ENCODE peak calls at places on chromosomes 7 and 10, in ten cellular contexts. One of them, this sample, is unnamed.

GRCh38 chr10:14838582-14839304 is 637 bp downstream of the HSPA14 start:
- DNase-seq in psoas muscle: peak; percentile 66
- DNase-seq in stomach: peak; percentile 30
- DNase-seq in IMR-90: no peak
- DNase-seq in fibroblast of lung: peak; percentile 29
- DNase-seq in mucosa of descending colon: peak; percentile 72
- DNase-seq in hepatocyte: peak; percentile 58
- DNase-seq in ovary: peak; percentile 61
- DNase-seq in bronchial epithelial cell: peak; percentile 21
- DNase-seq in fibroblast of pulmonary artery: peak; percentile 16
- DNase-seq in this sample: peak; percentile 24

GRCh38 chr10:70541738-70542564 is 60.6 kb downstream of the PRF1 start:
- DNase-seq in psoas muscle: no peak
- DNase-seq in stomach: no peak
- DNase-seq in IMR-90: no peak
- DNase-seq in fibroblast of lung: no peak
- DNase-seq in mucosa of descending colon: no peak
- DNase-seq in hepatocyte: no peak
- DNase-seq in ovary: no peak
- DNase-seq in bronchial epithelial cell: no peak
- DNase-seq in fibroblast of pulmonary artery: no peak
- DNase-seq in this sample: no peak

GRCh38 chr10:97676770-97677581 is 10.1 kb downstream of the AVPI1 start:
- DNase-seq in psoas muscle: no peak
- DNase-seq in stomach: peak; percentile 41
- DNase-seq in IMR-90: peak; percentile 63
- DNase-seq in fibroblast of lung: peak; percentile 48
- DNase-seq in mucosa of descending colon: peak; percentile 45
- DNase-seq in hepatocyte: peak; percentile 78
- DNase-seq in ovary: peak; percentile 48
- DNase-seq in bronchial epithelial cell: peak; percentile 65
- DNase-seq in fibroblast of pulmonary artery: peak; percentile 71
- DNase-seq in this sample: peak; percentile 72

GRCh38 chr10:102229810-102230263 is 3.7 kb downstream of the ELOVL3 start:
- DNase-seq in psoas muscle: peak; percentile 92
- DNase-seq in stomach: peak; percentile 92
- DNase-seq in IMR-90: peak; percentile 65
- DNase-seq in fibroblast of lung: peak; percentile 53
- DNase-seq in mucosa of descending colon: peak; percentile 91
- DNase-seq in hepatocyte: peak; percentile 93
- DNase-seq in ovary: peak; percentile 84
- DNase-seq in bronchial epithelial cell: peak; percentile 73
- DNase-seq in fibroblast of pulmonary artery: peak; percentile 79
- DNase-seq in this sample: peak; percentile 87

GRCh38 chr10:90964781-90965462 is 44.0 kb upstream of the ANKRD1 start:
- DNase-seq in psoas muscle: no peak
- DNase-seq in stomach: no peak
- DNase-seq in IMR-90: no peak
- DNase-seq in fibroblast of lung: peak; percentile 21
- DNase-seq in mucosa of descending colon: no peak
- DNase-seq in hepatocyte: no peak
- DNase-seq in ovary: no peak
- DNase-seq in bronchial epithelial cell: no peak
- DNase-seq in fibroblast of pulmonary artery: no peak
- DNase-seq in this sample: no peak

GRCh38 chr10:85544956-85545355 is 821.6 kb downstream of the GRID1 start:
- DNase-seq in psoas muscle: no peak
- DNase-seq in stomach: no peak
- DNase-seq in IMR-90: no peak
- DNase-seq in fibroblast of lung: no peak
- DNase-seq in mucosa of descending colon: no peak
- DNase-seq in hepatocyte: no peak
- DNase-seq in ovary: no peak
- DNase-seq in bronchial epithelial cell: peak; percentile 89
- DNase-seq in fibroblast of pulmonary artery: no peak
- DNase-seq in this sample: peak; percentile 58

GRCh38 chr7:134891262-134892001 is 94.9 kb upstream of the AGBL3 start:
- DNase-seq in psoas muscle: peak; percentile 88
- DNase-seq in stomach: peak; percentile 38
- DNase-seq in IMR-90: peak; percentile 92
- DNase-seq in fibroblast of lung: peak; percentile 96
- DNase-seq in mucosa of descending colon: peak; percentile 37
- DNase-seq in hepatocyte: peak; percentile 89
- DNase-seq in ovary: peak; percentile 79
- DNase-seq in bronchial epithelial cell: peak; percentile 93
- DNase-seq in fibroblast of pulmonary artery: peak; percentile 99
- DNase-seq in this sample: peak; percentile 96

GRCh38 chr7:44438851-44439250 is 51.6 kb downstream of the NUDCD3 start:
- DNase-seq in psoas muscle: no peak
- DNase-seq in stomach: no peak
- DNase-seq in IMR-90: peak; percentile 43
- DNase-seq in fibroblast of lung: no peak
- DNase-seq in mucosa of descending colon: no peak
- DNase-seq in hepatocyte: peak; percentile 37
- DNase-seq in ovary: no peak
- DNase-seq in bronchial epithelial cell: no peak
- DNase-seq in fibroblast of pulmonary artery: no peak
- DNase-seq in this sample: peak; percentile 43

GRCh38 chr10:77927343-77928256 is 1.0 kb upstream of the DLG5 start:
- DNase-seq in psoas muscle: no peak
- DNase-seq in stomach: no peak
- DNase-seq in IMR-90: no peak
- DNase-seq in fibroblast of lung: peak; percentile 27
- DNase-seq in mucosa of descending colon: no peak
- DNase-seq in hepatocyte: peak; percentile 38
- DNase-seq in ovary: no peak
- DNase-seq in bronchial epithelial cell: no peak
- DNase-seq in fibroblast of pulmonary artery: no peak
- DNase-seq in this sample: no peak

GRCh38 chr10:3935141-3935540 is 150.1 kb upstream of the KLF6 start:
- DNase-seq in psoas muscle: no peak
- DNase-seq in stomach: no peak
- DNase-seq in IMR-90: peak; percentile 79
- DNase-seq in fibroblast of lung: peak; percentile 95
- DNase-seq in mucosa of descending colon: no peak
- DNase-seq in hepatocyte: peak; percentile 14
- DNase-seq in ovary: peak; percentile 68
- DNase-seq in bronchial epithelial cell: peak; percentile 70
- DNase-seq in fibroblast of pulmonary artery: peak; percentile 88
- DNase-seq in this sample: peak; percentile 56

GRCh38 chr10:47253651-47254375 is 46.2 kb upstream of the GDF10 start:
- DNase-seq in psoas muscle: peak; percentile 88
- DNase-seq in stomach: no peak
- DNase-seq in IMR-90: peak; percentile 41
- DNase-seq in fibroblast of lung: peak; percentile 67
- DNase-seq in mucosa of descending colon: no peak
- DNase-seq in hepatocyte: no peak
- DNase-seq in ovary: no peak
- DNase-seq in bronchial epithelial cell: no peak
- DNase-seq in fibroblast of pulmonary artery: peak; percentile 26
- DNase-seq in this sample: no peak

GRCh38 chr10:132696728-132697567 is 89.0 kb downstream of the NKX6-2 start:
- DNase-seq in psoas muscle: peak; percentile 45
- DNase-seq in stomach: no peak
- DNase-seq in IMR-90: no peak
- DNase-seq in fibroblast of lung: no peak
- DNase-seq in mucosa of descending colon: peak; percentile 28
- DNase-seq in hepatocyte: no peak
- DNase-seq in ovary: no peak
- DNase-seq in bronchial epithelial cell: no peak
- DNase-seq in fibroblast of pulmonary artery: no peak
- DNase-seq in this sample: no peak

GRCh38 chr7:94205529-94205928 is 189.2 kb upstream of the COL1A2 start:
- DNase-seq in psoas muscle: no peak
- DNase-seq in stomach: no peak
- DNase-seq in IMR-90: no peak
- DNase-seq in fibroblast of lung: no peak
- DNase-seq in mucosa of descending colon: no peak
- DNase-seq in hepatocyte: no peak
- DNase-seq in ovary: no peak
- DNase-seq in bronchial epithelial cell: no peak
- DNase-seq in fibroblast of pulmonary artery: peak; percentile 27
- DNase-seq in this sample: peak; percentile 8

GRCh38 chr7:32427769-32428291 is 62.4 kb downstream of the LSM5 start:
- DNase-seq in psoas muscle: peak; percentile 81
- DNase-seq in stomach: peak; percentile 42
- DNase-seq in IMR-90: peak; percentile 75
- DNase-seq in fibroblast of lung: peak; percentile 79
- DNase-seq in mucosa of descending colon: peak; percentile 75
- DNase-seq in hepatocyte: peak; percentile 93
- DNase-seq in ovary: peak; percentile 59
- DNase-seq in bronchial epithelial cell: peak; percentile 68
- DNase-seq in fibroblast of pulmonary artery: peak; percentile 88
- DNase-seq in this sample: peak; percentile 92

GRCh38 chr7:18040196-18040595 is 12.6 kb upstream of the PRPS1L1 start:
- DNase-seq in psoas muscle: no peak
- DNase-seq in stomach: no peak
- DNase-seq in IMR-90: peak; percentile 90
- DNase-seq in fibroblast of lung: peak; percentile 94
- DNase-seq in mucosa of descending colon: no peak
- DNase-seq in hepatocyte: no peak
- DNase-seq in ovary: no peak
- DNase-seq in bronchial epithelial cell: peak; percentile 55
- DNase-seq in fibroblast of pulmonary artery: peak; percentile 54
- DNase-seq in this sample: peak; percentile 29

GRCh38 chr7:119335405-119335804 is 937.6 kb upstream of the KCND2 start:
- DNase-seq in psoas muscle: no peak
- DNase-seq in stomach: no peak
- DNase-seq in IMR-90: no peak
- DNase-seq in fibroblast of lung: no peak
- DNase-seq in mucosa of descending colon: no peak
- DNase-seq in hepatocyte: no peak
- DNase-seq in ovary: no peak
- DNase-seq in bronchial epithelial cell: no peak
- DNase-seq in fibroblast of pulmonary artery: no peak
- DNase-seq in this sample: no peak

DNA sequence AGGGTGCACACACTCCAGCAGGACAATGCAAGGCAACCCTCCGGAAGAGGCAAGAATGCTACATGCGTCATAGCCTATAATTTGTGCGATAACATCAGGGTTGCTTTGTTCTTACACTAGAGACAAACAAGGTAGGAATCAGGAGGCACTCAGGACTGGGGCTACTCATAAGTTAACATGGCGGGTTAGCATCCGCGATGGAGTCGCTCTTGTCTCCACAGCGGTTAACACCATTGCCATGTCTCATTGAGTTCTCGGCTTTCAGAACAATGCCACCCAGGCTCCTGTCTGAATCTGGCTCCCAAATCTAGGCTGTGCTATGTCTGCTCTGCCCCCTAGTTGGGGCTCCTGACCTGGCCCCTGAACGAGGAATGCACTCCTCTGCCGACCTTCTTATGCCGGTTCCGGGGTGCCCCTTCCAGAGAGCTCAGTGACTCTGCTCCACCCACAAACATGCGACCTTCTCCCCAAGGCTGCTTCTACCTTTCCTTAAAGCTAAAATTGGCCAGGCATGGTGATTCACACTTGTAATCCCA is 24.9 kb upstream of the SLF2 start:
- DNase-seq in psoas muscle: no peak
- DNase-seq in stomach: no peak
- DNase-seq in IMR-90: no peak
- DNase-seq in fibroblast of lung: no peak
- DNase-seq in mucosa of descending colon: no peak
- DNase-seq in hepatocyte: no peak
- DNase-seq in ovary: no peak
- DNase-seq in bronchial epithelial cell: no peak
- DNase-seq in fibroblast of pulmonary artery: peak; percentile 30
- DNase-seq in this sample: no peak
- H3K4me3 ChIP-seq in psoas muscle: no peak overlapping the region
- H3K4me3 ChIP-seq in stomach: no peak overlapping the region
- H3K4me3 ChIP-seq in IMR-90: no peak overlapping the region
- H3K4me3 ChIP-seq in fibroblast of lung: no peak overlapping the region
- H3K4me3 ChIP-seq in mucosa of descending colon: no peak overlapping the region
- H3K4me3 ChIP-seq in hepatocyte: no peak overlapping the region
- H3K4me3 ChIP-seq in ovary: no peak overlapping the region
- H3K4me3 ChIP-seq in bronchial epithelial cell: no peak overlapping the region
- H3K4me3 ChIP-seq in fibroblast of pulmonary artery: no peak overlapping the region
- H3K4me3 ChIP-seq in this sample: no peak overlapping the region

DNA sequence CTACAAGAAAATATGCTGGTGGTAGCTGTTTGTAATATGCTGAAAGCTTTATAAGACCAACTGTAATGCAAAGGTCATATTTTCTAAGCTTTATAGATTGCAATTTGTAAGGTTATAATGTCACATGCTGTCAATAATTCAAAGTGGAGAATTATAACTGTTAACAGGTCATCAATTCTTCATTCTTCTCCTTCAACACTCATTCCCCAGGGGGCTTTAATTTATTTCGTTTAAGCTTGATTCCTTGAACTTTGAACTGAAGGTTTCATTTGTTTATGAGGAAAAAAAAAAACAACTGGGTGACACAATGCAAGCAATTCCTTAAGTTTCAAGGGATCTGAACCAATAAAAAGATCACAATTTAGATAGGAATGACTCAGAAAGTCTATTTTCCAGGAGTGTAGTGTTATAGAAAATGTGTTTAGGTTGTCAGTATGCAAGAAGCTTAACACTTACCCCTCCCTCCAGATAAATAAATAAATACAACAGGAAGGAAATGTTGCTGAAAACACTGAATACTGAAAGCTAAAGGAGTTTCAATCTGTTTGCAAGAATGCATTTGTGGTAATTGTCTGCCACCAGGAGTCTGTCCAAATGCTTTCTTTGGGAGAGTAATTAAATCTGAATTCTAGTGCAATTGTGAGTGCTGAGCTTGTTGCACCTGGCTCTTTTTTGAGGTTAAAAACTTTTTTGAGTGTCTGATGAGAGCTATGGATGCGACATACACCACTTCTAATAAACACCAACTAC is 183.6 kb downstream of the SORCS1 start:
- DNase-seq in psoas muscle: no peak
- DNase-seq in stomach: no peak
- DNase-seq in IMR-90: no peak
- DNase-seq in fibroblast of lung: no peak
- DNase-seq in mucosa of descending colon: no peak
- DNase-seq in hepatocyte: no peak
- DNase-seq in ovary: no peak
- DNase-seq in bronchial epithelial cell: no peak
- DNase-seq in fibroblast of pulmonary artery: no peak
- DNase-seq in this sample: no peak
- TF ChIP-seq CTCF in psoas muscle: no peak
- TF ChIP-seq CTCF in stomach: no peak
- TF ChIP-seq CTCF in IMR-90: no peak
- TF ChIP-seq CTCF in fibroblast of lung: no peak
- TF ChIP-seq CTCF in mucosa of descending colon: no peak
- TF ChIP-seq CTCF in hepatocyte: no peak
- TF ChIP-seq CTCF in ovary: no peak
- TF ChIP-seq CTCF in bronchial epithelial cell: no peak
- TF ChIP-seq CTCF in fibroblast of pulmonary artery: no peak
- TF ChIP-seq CTCF in this sample: no peak

GRCh38 chr7:149773446-149774236 is at the start of gene ZNF467:
- DNase-seq in psoas muscle: peak; percentile 77
- DNase-seq in stomach: peak; percentile 78
- DNase-seq in IMR-90: no peak
- DNase-seq in fibroblast of lung: peak; percentile 20
- DNase-seq in mucosa of descending colon: peak; percentile 66
- DNase-seq in hepatocyte: peak; percentile 75
- DNase-seq in ovary: peak; percentile 79
- DNase-seq in bronchial epithelial cell: no peak
- DNase-seq in fibroblast of pulmonary artery: peak; percentile 80
- DNase-seq in this sample: no peak
- H3K4me3 ChIP-seq in psoas muscle: peak within 1 kb of the TSS; percentile 70
- H3K4me3 ChIP-seq in stomach: peak within 1 kb of the TSS; percentile 70
- H3K4me3 ChIP-seq in IMR-90: peak within 1 kb of the TSS; percentile 50
- H3K4me3 ChIP-seq in fibroblast of lung: peak within 1 kb of the TSS; percentile 61
- H3K4me3 ChIP-seq in mucosa of descending colon: peak within 1 kb of the TSS; percentile 11
- H3K4me3 ChIP-seq in hepatocyte: peak within 1 kb of the TSS; percentile 97
- H3K4me3 ChIP-seq in ovary: peak within 1 kb of the TSS; percentile 52
- H3K4me3 ChIP-seq in bronchial epithelial cell: peak within 1 kb of the TSS; percentile 62
- H3K4me3 ChIP-seq in fibroblast of pulmonary artery: peak within 1 kb of the TSS; percentile 80
- H3K4me3 ChIP-seq in this sample: peak within 1 kb of the TSS; percentile 56

GRCh38 chr7:116341222-116341907 is 131.0 kb downstream of the TES start:
- DNase-seq in psoas muscle: no peak
- DNase-seq in stomach: no peak
- DNase-seq in IMR-90: no peak
- DNase-seq in fibroblast of lung: no peak
- DNase-seq in mucosa of descending colon: no peak
- DNase-seq in hepatocyte: no peak
- DNase-seq in ovary: no peak
- DNase-seq in bronchial epithelial cell: peak; percentile 18
- DNase-seq in fibroblast of pulmonary artery: peak; percentile 20
- DNase-seq in this sample: peak; percentile 32
- TF ChIP-seq CTCF in psoas muscle: peak; percentile 59
- TF ChIP-seq CTCF in stomach: no peak
- TF ChIP-seq CTCF in IMR-90: no peak
- TF ChIP-seq CTCF in fibroblast of lung: peak; percentile 26
- TF ChIP-seq CTCF in mucosa of descending colon: no peak
- TF ChIP-seq CTCF in hepatocyte: no peak
- TF ChIP-seq CTCF in ovary: no peak
- TF ChIP-seq CTCF in bronchial epithelial cell: peak; percentile 25
- TF ChIP-seq CTCF in fibroblast of pulmonary artery: peak; percentile 26
- TF ChIP-seq CTCF in this sample: peak; percentile 25

This sample was measured in epithelial cell of esophagus.